ENCODE peak calls at places on chromosomes 1 and 21, in four cellular contexts. U is type B pancreatic cell, H is T-helper 1 cell, Q is globus pallidus. G is an unnamed sample.

GRCh38 chr1:6724517-6725141 is 23.0 kb upstream of the DNAJC11 start:
- DNase-seq in H (no peak), Q (no peak), U (no peak), G (no peak)

GRCh38 chr1:50570064-50570463 is 146.8 kb upstream of the DMRTA2 start:
- DNase-seq in H (no peak), U (no peak), Q (no peak), G (no peak)

GRCh38 chr1:25080294-25081209 is 150.5 kb upstream of the RUNX3 start:
- DNase-seq in Q (peak; percentile 26), U (no peak), H (no peak), G (no peak)

GRCh38 chr21:37202221-37202805 is 64.8 kb downstream of the VPS26C start:
- DNase-seq in Q (no peak), H (no peak), U (no peak), G (no peak)

GRCh38 chr1:225597926-225598575 is 54.9 kb downstream of the ENAH start:
- DNase-seq in H (no peak), U (no peak), Q (no peak), G (no peak)

GRCh38 chr1:1437904-1438376 is 2.5 kb downstream of the VWA1 start:
- DNase-seq in Q (no peak), H (no peak), U (no peak), G (no peak)

GRCh38 chr21:27269646-27270045 is 302.8 kb upstream of the ADAMTS5 start:
- DNase-seq in H (no peak), U (no peak), Q (no peak), G (no peak)

GRCh38 chr21:45584786-45585185 is 42.5 kb upstream of the SLC19A1 start:
- DNase-seq in H (no peak), Q (no peak), U (peak; percentile 34), G (peak; percentile 38)

GRCh38 chr1:181485276-181486097 is 2.2 kb downstream of the CACNA1E start:
- DNase-seq in H (no peak), U (no peak), Q (no peak), G (no peak)

GRCh38 chr21:22056904-22057303 is 1058.7 kb downstream of the NCAM2 start:
- DNase-seq in U (no peak), H (no peak), Q (no peak), G (no peak)

GRCh38 chr1:2046225-2046917 is 3.8 kb upstream of the PRKCZ start:
- DNase-seq in U (no peak), H (no peak), Q (no peak), G (no peak)

GRCh38 chr1:161367684-161368398 is at the start of gene CFAP126:
- DNase-seq in H (peak; percentile 40), U (no peak), Q (peak; percentile 81), G (peak; percentile 75)

GRCh38 chr1:167517535-167518330 is 596 bp downstream of the CD247 start:
- DNase-seq in H (peak; percentile 78), U (no peak), Q (no peak), G (no peak)

GRCh38 chr1:11596295-11596694 is 57.9 kb downstream of the FBXO2 start:
- DNase-seq in U (no peak), H (no peak), Q (no peak), G (no peak)

GRCh38 chr1:241532864-241533263 is 686 bp downstream of the KMO start:
- DNase-seq in H (no peak), Q (no peak), U (no peak), G (no peak)

GRCh38 chr1:229557214-229557850 is 1.2 kb downstream of the ABCB10 start:
- DNase-seq in H (no peak), U (no peak), Q (no peak), G (no peak)

GRCh38 chr1:74356493-74356892 is 121.3 kb downstream of the TNNI3K start:
- DNase-seq in Q (peak; percentile 20), H (no peak), U (no peak), G (no peak)

GRCh38 chr1:226034482-226034881 is 28.0 kb upstream of the H3-3A start:
- DNase-seq in U (no peak), Q (peak; percentile 78), H (no peak), G (peak; percentile 93)

GRCh38 chr1:59645893-59646292 is 168.9 kb upstream of the HOOK1 start:
- DNase-seq in Q (no peak), H (no peak), U (no peak), G (no peak)

GRCh38 chr21:16082038-16082816 is 352.4 kb downstream of the USP25 start:
- DNase-seq in U (no peak), Q (peak; percentile 72), H (no peak), G (no peak)

GRCh38 chr1:118949317-118949716 is 38.8 kb downstream of the TBX15 start:
- DNase-seq in U (no peak), H (no peak), Q (no peak), G (no peak)

GRCh38 chr1:67608661-67609571 is 76.1 kb upstream of the GADD45A start:
- DNase-seq in Q (no peak), U (no peak), H (no peak), G (no peak)

GRCh38 chr1:54121482-54122130 is 31.2 kb downstream of the CDCP2 start:
- DNase-seq in Q (peak; percentile 62), U (peak; percentile 86), H (peak; percentile 45), G (peak; percentile 86)

GRCh38 chr21:41933259-41934079 is 20.3 kb downstream of the C2CD2 start:
- DNase-seq in H (no peak), Q (no peak), U (no peak), G (no peak)

GRCh38 chr1:164771001-164771550 is 212.1 kb downstream of the PBX1 start:
- DNase-seq in Q (no peak), U (no peak), H (no peak), G (no peak)

GRCh38 chr1:86155807-86156561 is 588 bp downstream of the COL24A1 start:
- DNase-seq in Q (no peak), H (no peak), U (peak; percentile 67), G (no peak)